ENCODE peak calls at places on chromosomes 7 and 10, in six cellular contexts. G is AG04450, O is AG09309, Y is mammary epithelial cell, T is BJ, R is uterus. V is an unnamed sample.

GRCh38 chr7:34991938-34992840 is 45.1 kb downstream of the DPY19L1 start:
- DNase-seq in G (no peak), O (no peak), Y (peak), T (no peak), R (no peak), V (peak)

GRCh38 chr10:78831001-78831400 is 237.8 kb upstream of the ZMIZ1 start:
- DNase-seq in G (no peak), O (no peak), Y (no peak), T (no peak), R (no peak), V (no peak)

GRCh38 chr7:79820387-79820786 is 314.2 kb upstream of the GNAI1 start:
- DNase-seq in G (peak), O (no peak), Y (peak), T (no peak), R (no peak), V (no peak)

GRCh38 chr10:101777085-101777856 is 1.4 kb upstream of the FGF8 start:
- DNase-seq in G (no peak), O (no peak), Y (no peak), T (no peak), R (no peak), V (no peak)

GRCh38 chr10:30782543-30783461 is 153.2 kb upstream of the LYZL2 start:
- DNase-seq in G (no peak), O (no peak), Y (no peak), T (no peak), R (no peak), V (peak)

GRCh38 chr7:49245062-49245461 is 320.7 kb downstream of the CDC14C start:
- DNase-seq in G (no peak), O (no peak), Y (no peak), T (no peak), R (no peak), V (no peak)

GRCh38 chr10:71695502-71696476 is 23.8 kb downstream of the C10orf105 start:
- DNase-seq in G (no peak), O (no peak), Y (no peak), T (no peak), R (no peak), V (no peak)

GRCh38 chr7:130927062-130927461 is 193.1 kb upstream of the KLF14 start:
- DNase-seq in G (no peak), O (no peak), Y (no peak), T (no peak), R (no peak), V (no peak)

GRCh38 chr10:6781133-6781770 is 201.2 kb upstream of the PRKCQ start:
- DNase-seq in G (no peak), O (no peak), Y (no peak), T (no peak), R (no peak), V (no peak)

GRCh38 chr7:951881-952547 is 2.5 kb downstream of the ADAP1 start:
- DNase-seq in G (no peak), O (no peak), Y (no peak), T (no peak), R (peak), V (no peak)

GRCh38 chr7:875051-875450 is 1.3 kb upstream of the GET4 start:
- DNase-seq in G (no peak), O (no peak), Y (no peak), T (no peak), R (no peak), V (no peak)

GRCh38 chr10:114684085-114684821 is 26.2 kb upstream of the ABLIM1 start:
- DNase-seq in G (no peak), O (no peak), Y (no peak), T (peak), R (peak), V (peak)

GRCh38 chr7:121329460-121330052 is 756 bp downstream of the WNT16 start:
- DNase-seq in G (no peak), O (no peak), Y (peak), T (no peak), R (no peak), V (no peak)

GRCh38 chr7:127828843-127829502 is 177.0 kb downstream of the SND1 start:
- DNase-seq in G (no peak), O (no peak), Y (no peak), T (no peak), R (no peak), V (no peak)

GRCh38 chr10:25117757-25118156 is 57.0 kb upstream of the GPR158 start:
- DNase-seq in G (no peak), O (no peak), Y (no peak), T (no peak), R (no peak), V (no peak)

GRCh38 chr10:54064215-54064614 is 736.8 kb downstream of the PCDH15 start:
- DNase-seq in G (no peak), O (no peak), Y (no peak), T (no peak), R (no peak), V (no peak)

GRCh38 chr7:2444476-2444875 is 31.7 kb downstream of the GRIFIN start:
- DNase-seq in G (peak), O (peak), Y (peak), T (peak), R (no peak), V (no peak)

GRCh38 chr10:132985546-132985900 is 43.2 kb upstream of the CFAP46 start:
- DNase-seq in G (no peak), O (no peak), Y (no peak), T (no peak), R (no peak), V (no peak)

GRCh38 chr10:126059101-126059826 is 162.9 kb downstream of the FANK1 start:
- DNase-seq in G (no peak), O (peak), Y (peak), T (peak), R (no peak), V (no peak)

GRCh38 chr7:134755422-134756022 is 23.9 kb upstream of the CALD1 start:
- DNase-seq in G (no peak), O (no peak), Y (no peak), T (no peak), R (no peak), V (no peak)

GRCh38 chr7:16348251-16348650 is 73.1 kb downstream of the CRPPA start:
- DNase-seq in G (no peak), O (no peak), Y (no peak), T (no peak), R (no peak), V (no peak)

GRCh38 chr10:29957887-29958330 is 101.5 kb downstream of the JCAD start:
- DNase-seq in G (no peak), O (no peak), Y (no peak), T (no peak), R (no peak), V (peak)

GRCh38 chr10:51233337-51234100 is 159.2 kb downstream of the PRKG1 start:
- DNase-seq in G (no peak), O (no peak), Y (no peak), T (no peak), R (no peak), V (no peak)

GRCh38 chr7:115603416-115603815 is 427.1 kb downstream of the TFEC start:
- DNase-seq in G (no peak), O (no peak), Y (no peak), T (no peak), R (no peak), V (no peak)

GRCh38 chr10:112189465-112189864 is 5.9 kb upstream of the GPAM start:
- DNase-seq in G (no peak), O (no peak), Y (no peak), T (no peak), R (no peak), V (no peak)

GRCh38 chr10:52313350-52314006 is 603 bp upstream of the DKK1 start:
- DNase-seq in G (no peak), O (no peak), Y (no peak), T (no peak), R (no peak), V (no peak)

GRCh38 chr10:33136271-33136670 is 178.2 kb upstream of the ITGB1 start:
- DNase-seq in G (no peak), O (no peak), Y (peak), T (no peak), R (no peak), V (peak)

DNA sequence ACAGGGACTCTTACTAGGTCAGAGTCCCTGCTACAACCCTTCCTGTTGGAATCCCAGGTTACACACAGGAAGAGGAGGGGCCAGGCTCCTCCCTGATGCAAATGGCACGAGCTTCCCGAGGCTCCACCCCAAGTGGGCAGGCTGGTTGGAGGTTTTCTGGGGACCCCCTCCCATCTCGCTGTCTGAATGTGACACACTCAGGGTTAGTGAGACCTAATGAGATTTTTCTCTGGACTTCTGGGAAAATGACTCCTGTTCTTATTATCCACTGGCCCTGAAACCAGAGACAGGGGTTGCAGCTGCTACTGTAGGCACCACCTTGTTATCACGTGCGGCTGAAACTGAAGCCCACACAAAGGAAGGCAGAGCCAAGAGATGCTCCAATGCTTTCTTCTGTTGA is 103.3 kb downstream of the FAM107B start:
- DNase-seq in G (no peak), O (no peak), Y (no peak), T (no peak), R (peak), V (no peak)
- H3K4me3 ChIP-seq in G (no peak), O (no peak), Y (no peak), T (peak), R (no peak), V (no peak)

GRCh38 chr10:118564652-118565051 is 30.8 kb downstream of the PRLHR start:
- DNase-seq in G (no peak), O (no peak), Y (no peak), T (no peak), R (no peak), V (no peak)
- TF ChIP-seq CTCF in G (no peak), O (peak), Y (peak), T (peak), R (peak), V (peak)

GRCh38 chr7:46764100-46764941 is 817.6 kb downstream of the TNS3 start:
- DNase-seq in G (peak), O (peak), Y (peak), T (peak), R (peak), V (peak)
- H3K4me3 ChIP-seq in G (no peak), O (no peak), Y (no peak), T (no peak), R (no peak), V (no peak)

DNA sequence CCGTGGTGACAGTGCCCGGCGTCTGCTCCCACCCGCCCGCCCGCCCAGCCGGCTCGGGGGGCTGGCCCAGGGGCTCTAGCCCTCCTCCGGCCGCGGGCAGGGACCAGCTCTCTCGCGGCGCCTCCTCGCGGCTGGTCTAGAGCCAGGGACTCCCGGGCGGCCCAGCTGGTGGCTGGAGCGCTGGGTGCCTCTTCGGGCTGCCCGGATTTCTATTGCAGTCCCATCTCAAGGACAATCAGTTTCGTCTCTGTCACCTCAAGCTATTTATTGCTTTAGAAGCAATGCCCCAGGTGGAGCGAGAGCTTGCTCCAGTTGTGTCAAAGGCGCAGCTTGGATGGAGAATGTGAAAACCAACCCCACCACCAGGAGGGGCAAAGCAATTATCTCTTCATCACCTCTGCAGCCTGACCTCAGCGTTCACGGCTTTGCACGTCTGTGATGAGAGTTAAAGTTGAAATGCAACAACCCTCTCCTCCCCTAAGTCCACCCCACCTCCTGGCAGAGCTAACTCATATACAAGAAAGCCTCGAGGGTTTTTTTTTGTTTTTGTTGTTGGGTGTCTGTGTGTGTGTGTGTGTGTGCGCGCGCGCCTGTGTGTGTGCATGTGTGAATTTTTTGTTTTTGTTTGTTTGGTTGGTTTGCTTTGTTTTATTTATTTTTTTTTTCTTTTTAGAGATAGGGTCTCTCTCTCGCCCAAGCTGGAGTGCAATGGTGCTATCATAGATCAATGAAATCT is at the start of gene ITGA8:
- DNase-seq in G (no peak), O (no peak), Y (no peak), T (no peak), R (peak), V (no peak)
- TF ChIP-seq CTCF in G (peak), O (peak), Y (no peak), T (peak), R (peak), V (peak)

GRCh38 chr7:4631021-4631663 is 51.0 kb upstream of the FOXK1 start:
- DNase-seq in G (no peak), O (no peak), Y (no peak), T (no peak), R (no peak), V (no peak)
- H3K4me3 ChIP-seq in G (peak), O (no peak), Y (no peak), T (no peak), R (no peak), V (peak)

GRCh38 chr7:4698707-4699275 is 16.7 kb downstream of the FOXK1 start:
- DNase-seq in G (no peak), O (no peak), Y (no peak), T (no peak), R (no peak), V (no peak)
- TF ChIP-seq CTCF in G (no peak), O (no peak), Y (no peak), T (no peak), R (no peak), V (no peak)

DNA sequence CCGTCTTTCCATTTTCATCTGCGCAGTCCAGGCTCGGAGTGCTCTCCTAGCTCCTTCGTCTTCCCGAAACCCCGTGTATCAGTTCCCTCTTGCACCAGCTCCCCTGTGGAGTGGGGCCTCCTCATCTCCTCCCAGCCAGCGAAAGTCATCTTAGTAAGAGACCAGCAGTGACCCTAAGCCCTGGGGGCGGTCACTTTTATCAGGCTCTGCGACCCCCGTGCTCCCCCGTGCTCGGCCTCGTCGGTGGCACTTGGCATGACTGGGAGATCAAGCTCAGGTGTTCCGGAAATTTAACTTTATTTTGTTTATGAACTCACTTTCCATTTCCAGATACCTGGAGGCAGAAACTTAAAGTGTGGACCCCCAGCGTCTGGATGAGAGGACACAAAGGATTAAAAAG is 574 bp upstream of the ECHDC3 start:
- DNase-seq in G (no peak), O (no peak), Y (no peak), T (no peak), R (no peak), V (no peak)
- H3K4me3 ChIP-seq in G (peak), O (peak), Y (peak), T (peak), R (no peak), V (peak)

DNA sequence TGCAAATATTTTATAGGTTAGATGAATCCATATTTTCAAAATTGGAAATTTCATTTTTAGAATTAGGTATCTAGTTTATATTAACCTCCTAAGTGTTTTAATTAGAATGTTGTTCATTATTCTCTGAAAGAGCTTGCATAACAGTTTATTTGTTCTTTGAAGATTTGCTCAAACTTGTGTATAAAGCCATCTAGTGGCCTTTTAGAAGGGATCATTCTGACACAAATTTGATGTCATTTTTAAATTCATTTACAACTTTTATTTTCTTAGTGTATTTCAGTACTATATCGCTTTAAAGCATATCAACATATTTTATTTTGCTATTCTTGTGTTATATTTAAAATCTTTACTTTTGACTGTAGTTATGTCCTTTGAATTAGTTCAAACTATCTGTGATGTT is 527.0 kb upstream of the NRG3 start:
- DNase-seq in G (no peak), O (no peak), Y (no peak), T (no peak), R (no peak), V (no peak)
- TF ChIP-seq CTCF in G (no peak), O (no peak), Y (no peak), T (no peak), R (no peak), V (no peak)